ENCODE peak calls at places on chromosomes 1 and 21, in eight cellular contexts. A, F, R, H, T, U, V and Z are unnamed samples. For H3K36me3 and H3K9me3, the result is how much of the 10 kb centered on the place peaks cover.

GRCh38 chr21:31713973-31714740 is 17.8 kb downstream of the SCAF4 start:
- DNase-seq in R (peak), T (peak), H (peak), A (no peak), U (no peak), F (no peak), V (no peak), Z (no peak)

GRCh38 chr21:46111193-46111571 is 13.3 kb downstream of the COL6A2 start:
- DNase-seq in H (no peak), A (no peak), R (no peak), U (peak), V (peak), T (no peak), F (no peak), Z (peak)

GRCh38 chr1:41652346-41653124 is 168.1 kb upstream of the EDN2 start:
- DNase-seq in R (no peak), H (no peak), T (no peak), F (no peak), A (no peak), U (no peak), V (no peak), Z (no peak)

GRCh38 chr1:55363261-55363660 is 148.1 kb upstream of the USP24 start:
- DNase-seq in F (no peak), T (no peak), A (no peak), H (peak), R (peak), U (no peak), V (no peak), Z (no peak)

GRCh38 chr1:48121951-48122350 is 100.6 kb upstream of the SLC5A9 start:
- DNase-seq in F (no peak), U (no peak), A (no peak), H (no peak), V (no peak), R (no peak), T (no peak), Z (no peak)

GRCh38 chr1:43938892-43939587 is 5.4 kb downstream of the ARTN start:
- DNase-seq in U (no peak), V (no peak), F (no peak), A (no peak), R (no peak), H (no peak), T (no peak), Z (peak)

GRCh38 chr1:116725798-116726197 is 28.4 kb upstream of the CD2 start:
- DNase-seq in A (no peak), H (peak), T (no peak), F (no peak), R (no peak), V (no peak), U (no peak), Z (no peak)

GRCh38 chr1:166136252-166136651 is 30.5 kb downstream of the FAM78B start:
- DNase-seq in F (no peak), H (peak), U (no peak), T (no peak), V (no peak), A (no peak), R (no peak), Z (no peak)

GRCh38 chr1:20194770-20195463 is 8.6 kb upstream of the PLA2G2C start:
- DNase-seq in V (peak), H (peak), A (peak), F (peak), U (peak), R (peak), T (peak), Z (peak)

GRCh38 chr1:38062361-38063288 is 16.0 kb upstream of the POU3F1 start:
- DNase-seq in T (no peak), V (no peak), F (no peak), H (no peak), A (no peak), R (no peak), U (no peak), Z (no peak)

GRCh38 chr1:56359036-56359435 is 220.3 kb downstream of the PLPP3 start:
- DNase-seq in F (no peak), R (no peak), V (no peak), U (no peak), T (no peak), H (no peak), A (no peak), Z (no peak)

GRCh38 chr1:37094302-37094701 is 60.0 kb upstream of the GRIK3 start:
- DNase-seq in F (no peak), R (no peak), H (no peak), U (no peak), A (no peak), T (no peak), V (no peak), Z (no peak)

GRCh38 chr1:213122514-213122929 is 71.5 kb downstream of the RPS6KC1 start:
- DNase-seq in U (no peak), A (peak), V (no peak), R (peak), H (peak), F (no peak), T (peak), Z (no peak)

GRCh38 chr1:166032901-166033371 is 133.9 kb downstream of the FAM78B start:
- DNase-seq in A (no peak), R (no peak), H (no peak), U (no peak), T (no peak), V (no peak), F (no peak), Z (no peak)

GRCh38 chr1:20470174-20470573 is 15.8 kb downstream of the CAMK2N1 start:
- DNase-seq in V (no peak), U (no peak), H (no peak), T (peak), A (no peak), F (no peak), R (no peak), Z (no peak)

GRCh38 chr1:36525166-36525565 is 42.5 kb upstream of the CSF3R start:
- DNase-seq in U (no peak), F (no peak), A (no peak), V (no peak), H (no peak), R (no peak), T (no peak), Z (peak)

GRCh38 chr1:165910764-165911421 is 83.5 kb downstream of the UCK2 start:
- DNase-seq in R (no peak), F (no peak), U (peak), H (no peak), A (no peak), V (peak), T (no peak), Z (peak)

GRCh38 chr1:114803001-114803400 is 22.5 kb upstream of the SIKE1 start:
- DNase-seq in A (no peak), U (no peak), R (no peak), V (no peak), F (no peak), T (no peak), H (no peak), Z (no peak)

GRCh38 chr1:38728176-38728908 is 131.2 kb downstream of the RRAGC start:
- DNase-seq in T (peak), A (no peak), U (peak), V (no peak), R (peak), F (no peak), H (peak), Z (peak)

GRCh38 chr1:60547821-60548220 is 474.3 kb upstream of the C1orf87 start:
- DNase-seq in H (no peak), U (no peak), F (no peak), V (no peak), T (no peak), A (no peak), R (no peak), Z (no peak)

GRCh38 chr21:45539796-45540600 is 2.2 kb downstream of the SLC19A1 start:
- DNase-seq in U (peak), A (no peak), V (peak), T (no peak), F (no peak), R (no peak), H (no peak), Z (peak)

GRCh38 chr1:198577444-198577843 is 37.0 kb upstream of the ATP6V1G3 start:
- DNase-seq in V (no peak), T (peak), U (no peak), A (no peak), H (peak), R (peak), F (no peak), Z (no peak)

GRCh38 chr1:44812822-44813543 is 4.7 kb downstream of the BTBD19 start:
- DNase-seq in R (no peak), F (no peak), H (no peak), T (no peak), A (no peak), V (peak), U (peak), Z (peak)

GRCh38 chr1:98398649-98399048 is 262.9 kb upstream of the SNX7 start:
- DNase-seq in R (peak), U (no peak), H (peak), A (no peak), T (no peak), V (no peak), F (no peak), Z (no peak)

GRCh38 chr1:156785458-156785857 is 18.1 kb downstream of the PRCC start:
- DNase-seq in H (no peak), A (no peak), T (no peak), V (no peak), U (no peak), F (no peak), R (no peak), Z (no peak)

GRCh38 chr1:156781585-156782186 is 14.4 kb downstream of the PRCC start:
- DNase-seq in F (no peak), U (no peak), T (no peak), H (peak), A (no peak), V (no peak), R (peak), Z (peak)

GRCh38 chr1:156788136-156788535 is 20.8 kb downstream of the PRCC start:
- DNase-seq in U (no peak), V (no peak), H (no peak), F (no peak), R (no peak), A (no peak), T (no peak), Z (no peak)

GRCh38 chr1:156789621-156790318 is 22.4 kb downstream of the PRCC start:
- DNase-seq in T (no peak), A (no peak), F (no peak), H (no peak), U (no peak), V (no peak), R (no peak), Z (no peak)

GRCh38 chr1:156786640-156787039 is 19.3 kb downstream of the PRCC start:
- DNase-seq in H (no peak), A (no peak), R (no peak), U (no peak), F (no peak), V (no peak), T (no peak), Z (peak)
- H3K36me3 ChIP-seq in H (under half), A (under half), R (half or more), U (under half), F (under half), V (half or more), T (half or more), Z (under half)

GRCh38 chr21:20030390-20030789 is 967.8 kb upstream of the NCAM2 start:
- DNase-seq in U (no peak), R (no peak), V (no peak), T (no peak), H (no peak), F (no peak), A (no peak), Z (no peak)
- H3K9me3 ChIP-seq in U (under half), R (under half), V (under half), T (under half), H (under half), F (under half), A (under half), Z (under half)

GRCh38 chr1:175013445-175013844 is 9.8 kb downstream of the MRPS14 start:
- DNase-seq in H (no peak), V (no peak), F (no peak), R (no peak), T (no peak), U (no peak), A (no peak), Z (no peak)
- H3K36me3 ChIP-seq in H (under half), V (half or more), F (under half), R (half or more), T (under half), U (under half), A (half or more), Z (half or more)

DNA sequence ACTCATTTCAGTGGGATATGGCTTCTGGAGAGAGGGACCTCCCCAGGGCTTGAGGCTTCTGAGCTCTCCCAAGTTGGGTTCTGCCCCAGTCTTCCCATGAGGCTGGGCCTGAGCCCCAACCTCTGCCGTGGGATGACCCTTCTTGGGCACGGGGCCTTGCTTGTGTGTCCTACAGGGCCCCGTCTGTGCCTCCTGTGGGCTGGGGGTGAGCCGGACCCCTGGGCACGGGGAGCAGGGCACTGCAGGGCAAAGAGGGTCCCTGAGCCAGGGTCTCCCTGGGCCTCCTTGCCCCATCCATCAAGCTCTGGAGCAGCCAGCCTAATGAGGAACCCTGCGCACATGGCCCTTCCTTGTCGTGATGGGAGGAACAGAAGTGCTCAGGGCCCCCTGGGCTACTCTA is 5.2 kb upstream of the SMYD3 start:
- DNase-seq in U (no peak), T (no peak), H (no peak), A (no peak), V (no peak), F (no peak), R (no peak), Z (no peak)
- H3K9me3 ChIP-seq in U (under half), T (under half), H (under half), A (under half), V (under half), F (under half), R (under half), Z (under half)

GRCh38 chr1:90505806-90506205 is 211.3 kb downstream of the BARHL2 start:
- DNase-seq in T (no peak), V (no peak), A (no peak), F (no peak), U (no peak), R (no peak), H (no peak), Z (no peak)
- H3K36me3 ChIP-seq in T (under half), V (under half), A (under half), F (under half), U (under half), R (under half), H (under half), Z (under half)

DNA sequence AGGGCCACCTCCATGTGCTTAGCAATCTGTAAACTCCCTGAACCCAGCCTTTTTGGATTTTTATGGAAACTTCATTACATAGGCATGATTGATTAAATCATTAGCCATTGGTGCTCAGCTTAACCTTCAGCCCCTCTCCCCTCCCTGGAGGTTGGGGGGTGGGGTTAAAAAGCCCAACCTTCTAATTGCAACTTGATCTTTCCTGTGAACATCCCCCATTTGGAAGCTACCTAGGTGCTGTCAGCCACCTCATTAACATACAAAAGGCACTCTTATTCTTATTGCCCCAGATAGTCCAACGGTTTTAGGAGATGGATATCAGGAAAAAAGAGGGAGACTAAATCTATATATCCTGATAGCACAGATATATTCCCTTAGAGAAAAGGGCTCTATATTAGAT is 424.0 kb upstream of the BEND5 start:
- DNase-seq in F (no peak), R (no peak), H (no peak), T (no peak), A (no peak), U (no peak), V (no peak), Z (no peak)
- H3K9me3 ChIP-seq in F (under half), R (under half), H (under half), T (under half), A (under half), U (under half), V (under half), Z (under half)

DNA sequence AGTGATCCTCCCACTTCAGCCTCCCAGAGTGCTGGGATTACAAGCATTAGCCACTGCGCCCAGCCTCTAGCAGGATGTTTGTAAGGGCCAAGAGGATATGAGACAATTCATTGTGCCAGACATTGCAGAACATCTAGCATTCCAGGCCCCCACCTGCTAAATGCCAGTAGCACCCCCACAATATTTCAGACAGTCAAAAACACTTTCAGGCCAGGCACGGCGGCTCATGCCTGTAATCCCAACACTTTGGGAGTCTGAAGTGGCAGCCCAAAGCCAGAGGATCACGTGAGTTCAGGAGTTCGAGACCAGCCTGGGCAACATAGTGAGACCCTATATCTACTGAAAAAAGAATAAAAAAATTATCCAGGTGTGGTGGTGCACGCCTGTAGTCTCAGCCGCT is 12.9 kb downstream of the PPIE start:
- DNase-seq in V (no peak), U (no peak), R (no peak), H (no peak), A (no peak), T (no peak), F (no peak), Z (no peak)
- H3K36me3 ChIP-seq in V (half or more), U (under half), R (half or more), H (under half), A (half or more), T (half or more), F (half or more), Z (under half)